ENCODE peak calls at places on chromosome 21, in five cellular contexts. S, T, X, E and U are unnamed samples.

GRCh38 chr21:44527156-44527982 is 12.6 kb downstream of the KRTAP10-1 start:
- DNase-seq in E (no peak), X (no peak), T (no peak), S (no peak), U (no peak)

GRCh38 chr21:15311510-15311909 is 246.7 kb upstream of the NRIP1 start:
- DNase-seq in X (no peak), T (no peak), E (no peak), S (no peak), U (no peak)

GRCh38 chr21:17585875-17586450 is 26.7 kb downstream of the BTG3 start:
- DNase-seq in X (peak; percentile 59), T (no peak), S (no peak), E (no peak), U (no peak)

GRCh38 chr21:35775778-35776515 is 284.4 kb downstream of the SETD4 start:
- DNase-seq in S (no peak), T (no peak), X (no peak), E (no peak), U (no peak)

GRCh38 chr21:26840206-26840605 is 5.0 kb downstream of the ADAMTS1 start:
- DNase-seq in E (no peak), X (no peak), T (no peak), S (no peak), U (no peak)

GRCh38 chr21:45405271-45405818 is 380 bp downstream of the COL18A1 start:
- DNase-seq in S (no peak), X (no peak), T (no peak), E (no peak), U (no peak)

GRCh38 chr21:36762636-36763035 is 63.7 kb downstream of the SIM2 start:
- DNase-seq in S (no peak), E (no peak), T (no peak), X (no peak), U (no peak)

GRCh38 chr21:44049182-44049581 is 37.1 kb downstream of the TRAPPC10 start:
- DNase-seq in E (no peak), S (no peak), X (no peak), T (no peak), U (no peak)

GRCh38 chr21:15730484-15731242 is 881 bp downstream of the USP25 start:
- DNase-seq in E (no peak), X (peak; percentile 31), T (no peak), S (peak; percentile 38), U (no peak)

GRCh38 chr21:46092026-46092764 is 5.7 kb upstream of the COL6A2 start:
- DNase-seq in E (peak; percentile 64), X (no peak), S (no peak), T (no peak), U (no peak)

GRCh38 chr21:45011911-45012660 is 62.3 kb upstream of the ADARB1 start:
- DNase-seq in S (no peak), E (peak; percentile 19), T (peak; percentile 12), X (no peak), U (no peak)

GRCh38 chr21:33289199-33289819 is 23.1 kb downstream of the IL10RB start:
- DNase-seq in T (no peak), E (no peak), S (no peak), X (no peak), U (no peak)

GRCh38 chr21:43854773-43855633 is 10.0 kb upstream of the AGPAT3 start:
- DNase-seq in T (no peak), X (no peak), S (no peak), E (no peak), U (no peak)

GRCh38 chr21:45575993-45576837 is 34.0 kb upstream of the SLC19A1 start:
- DNase-seq in E (no peak), T (no peak), S (no peak), X (no peak), U (no peak)

GRCh38 chr21:17495680-17496079 is 17.2 kb upstream of the CXADR start:
- DNase-seq in S (no peak), X (no peak), E (no peak), T (no peak), U (no peak)

GRCh38 chr21:44709426-44710293 is 1.7 kb downstream of the TSPEAR start:
- DNase-seq in S (no peak), E (no peak), X (no peak), T (no peak), U (no peak)

GRCh38 chr21:25402134-25402957 is 204.9 kb downstream of the MRPL39 start:
- DNase-seq in S (no peak), E (no peak), T (no peak), X (no peak), U (no peak)

GRCh38 chr21:14880922-14881321 is 183.9 kb downstream of the NRIP1 start:
- DNase-seq in T (no peak), E (no peak), X (no peak), S (no peak), U (no peak)

GRCh38 chr21:28160378-28160777 is 832.3 kb downstream of the LTN1 start:
- DNase-seq in E (no peak), S (no peak), T (no peak), X (no peak), U (no peak)

GRCh38 chr21:43752758-43753438 is 23.2 kb downstream of the CSTB start:
- DNase-seq in T (no peak), X (no peak), S (no peak), E (no peak), U (no peak)

GRCh38 chr21:33875026-33875695 is 40.4 kb downstream of the ATP5PO start:
- DNase-seq in E (no peak), S (no peak), T (no peak), X (peak; percentile 9), U (no peak)

GRCh38 chr21:36183144-36183795 is 26.6 kb downstream of the DOP1B start:
- DNase-seq in S (no peak), T (no peak), E (no peak), X (no peak), U (no peak)

GRCh38 chr21:45528981-45529784 is 13.1 kb downstream of the SLC19A1 start:
- DNase-seq in T (peak; percentile 16), S (no peak), X (no peak), E (peak; percentile 5), U (no peak)

GRCh38 chr21:43667191-43667904 is 8.0 kb downstream of the RRP1B start:
- DNase-seq in T (no peak), E (no peak), X (no peak), S (no peak), U (no peak)

GRCh38 chr21:35377505-35378090 is 328.5 kb upstream of the RUNX1 start:
- DNase-seq in X (no peak), E (no peak), T (no peak), S (no peak), U (no peak)

GRCh38 chr21:45080639-45081414 is 6.4 kb downstream of the ADARB1 start:
- DNase-seq in X (no peak), E (no peak), S (no peak), T (peak; percentile 44), U (no peak)

GRCh38 chr21:17829472-17829871 is 10.3 kb upstream of the C21orf91 start:
- DNase-seq in X (no peak), E (no peak), T (no peak), S (no peak), U (no peak)

GRCh38 chr21:21860888-21861287 is 862.7 kb downstream of the NCAM2 start:
- DNase-seq in E (no peak), X (no peak), S (no peak), T (no peak), U (no peak)

GRCh38 chr21:14989359-14989758 is 75.4 kb downstream of the NRIP1 start:
- DNase-seq in E (no peak), T (peak; percentile 30), X (no peak), S (no peak), U (no peak)

GRCh38 chr21:25234857-25235801 is 372.2 kb downstream of the MRPL39 start:
- DNase-seq in T (no peak), X (no peak), E (no peak), S (no peak), U (no peak)

GRCh38 chr21:9735421-9735961 is 785.9 kb upstream of the TPTE start:
- DNase-seq in X (no peak), T (no peak), E (no peak), S (no peak), U (no peak)

GRCh38 chr21:9739240-9739639 is 782.1 kb upstream of the TPTE start:
- DNase-seq in T (no peak), X (no peak), E (no peak), S (no peak), U (no peak)

GRCh38 chr21:9741343-9741742 is 780.0 kb upstream of the TPTE start:
- DNase-seq in T (no peak), E (no peak), X (no peak), S (no peak), U (no peak)

GRCh38 chr21:9737871-9738520 is 783.4 kb upstream of the TPTE start:
- DNase-seq in T (no peak), E (no peak), S (no peak), X (no peak), U (no peak)

DNA sequence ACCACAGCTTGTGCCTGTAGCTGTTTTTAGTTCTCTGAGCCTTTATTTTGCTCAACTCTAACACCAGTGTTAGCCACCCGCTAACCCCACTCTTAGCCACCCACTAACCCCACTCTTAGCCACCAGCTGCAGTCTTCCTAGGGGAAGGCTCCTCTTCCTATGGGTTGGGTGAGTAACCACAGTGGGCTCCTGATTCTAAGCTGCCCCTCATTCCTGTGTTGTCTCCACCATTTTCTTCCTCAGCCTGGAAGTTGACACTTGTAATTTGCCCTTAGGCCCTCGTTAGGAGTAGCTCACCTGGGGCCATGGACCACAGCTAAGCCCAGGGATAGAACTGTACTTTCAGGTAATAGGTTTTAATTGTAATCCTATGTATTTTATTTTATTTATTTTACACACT is 782.9 kb upstream of the TPTE start:
- DNase-seq in T (no peak), S (no peak), E (no peak), X (no peak), U (no peak)
- H3K27ac ChIP-seq in T (no peak overlapping the region), S (no peak overlapping the region), E (no peak overlapping the region), X (no peak overlapping the region), U (no peak overlapping the region)

DNA sequence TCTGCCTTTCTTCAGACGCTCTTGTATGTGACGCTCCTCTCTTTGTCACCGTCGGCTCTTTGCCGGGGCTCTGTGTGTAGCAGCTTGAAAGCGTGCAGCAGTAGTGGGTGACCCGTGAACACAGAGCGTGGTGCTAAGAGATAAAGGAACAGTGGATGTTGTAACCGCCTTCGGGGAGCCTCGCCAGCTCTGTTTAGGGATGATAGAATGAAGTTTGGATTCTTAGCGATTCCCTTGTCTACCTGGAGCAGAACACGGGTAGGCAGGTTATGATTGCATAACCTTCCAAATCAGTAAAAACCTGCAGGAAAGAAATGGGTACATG is 14.7 kb downstream of the HUNK start:
- DNase-seq in S (no peak), X (no peak), T (no peak), E (no peak), U (no peak)
- H3K27ac ChIP-seq in S (no peak overlapping the region), X (no peak overlapping the region), T (no peak overlapping the region), E (no peak overlapping the region), U (no peak overlapping the region)

GRCh38 chr21:40837456-40837855 is 9.5 kb downstream of the DSCAM start:
- DNase-seq in X (no peak), T (no peak), S (no peak), E (no peak), U (no peak)
- H3K27ac ChIP-seq in X (no peak overlapping the region), T (no peak overlapping the region), S (no peak overlapping the region), E (no peak overlapping the region), U (no peak overlapping the region)

GRCh38 chr21:40445349-40445921 is 401.5 kb downstream of the DSCAM start:
- DNase-seq in E (no peak), X (no peak), S (no peak), T (no peak), U (no peak)

DNA sequence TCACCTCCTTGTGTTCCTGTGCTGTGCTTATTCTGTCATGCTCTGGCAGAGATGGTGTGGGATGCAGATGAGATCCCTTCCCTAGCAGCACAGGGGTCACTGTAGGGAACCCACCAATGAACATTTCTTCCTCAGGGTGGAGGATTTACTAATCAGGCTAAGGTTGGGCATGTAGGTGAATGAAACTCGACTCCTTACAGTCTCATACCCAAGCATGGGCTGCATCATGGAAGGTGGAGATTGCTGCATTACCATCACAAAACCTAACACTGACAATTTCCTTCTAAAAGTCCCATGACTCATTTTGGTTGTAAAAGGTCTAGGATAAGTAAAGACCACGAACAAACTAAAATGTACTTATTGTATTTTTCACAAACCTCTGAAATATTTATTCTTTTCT is 399.9 kb downstream of the DSCAM start:
- DNase-seq in T (no peak), E (no peak), X (no peak), S (no peak), U (no peak)
- H3K27ac ChIP-seq in T (no peak overlapping the region), E (no peak overlapping the region), X (no peak overlapping the region), S (no peak overlapping the region), U (no peak overlapping the region)